ENCODE peak calls at places on chromosomes 1 and 21, in eight cellular contexts. One of them, this sample, is unnamed.

GRCh38 chr21:33651965-33652680 is 9.8 kb downstream of the ITSN1 start:
- DNase-seq in neural progenitor cell: no peak
- DNase-seq in tibial artery: no peak
- DNase-seq in AG09309: no peak
- DNase-seq in heart right ventricle: no peak
- DNase-seq in ovary: no peak
- DNase-seq in GM06990: no peak
- DNase-seq in MM.1S: no peak
- DNase-seq in this sample: no peak

GRCh38 chr1:2360588-2361364 is 30.6 kb downstream of the MORN1 start:
- DNase-seq in AG09309: no peak
- DNase-seq in heart right ventricle: peak; percentile 0
- DNase-seq in GM06990: no peak
- DNase-seq in tibial artery: no peak
- DNase-seq in neural progenitor cell: no peak
- DNase-seq in MM.1S: no peak
- DNase-seq in ovary: no peak
- DNase-seq in this sample: no peak

GRCh38 chr1:243247901-243248300 is 7.2 kb downstream of the CEP170 start:
- DNase-seq in GM06990: no peak
- DNase-seq in tibial artery: no peak
- DNase-seq in ovary: no peak
- DNase-seq in AG09309: no peak
- DNase-seq in neural progenitor cell: no peak
- DNase-seq in heart right ventricle: no peak
- DNase-seq in MM.1S: no peak
- DNase-seq in this sample: no peak

GRCh38 chr1:155309423-155310021 is 856 bp downstream of the FDPS start:
- DNase-seq in ovary: peak; percentile 40
- DNase-seq in heart right ventricle: peak; percentile 52
- DNase-seq in MM.1S: peak; percentile 18
- DNase-seq in tibial artery: no peak
- DNase-seq in GM06990: no peak
- DNase-seq in AG09309: no peak
- DNase-seq in neural progenitor cell: peak; percentile 43
- DNase-seq in this sample: no peak

GRCh38 chr1:79732950-79733349 is 726.4 kb upstream of the ADGRL4 start:
- DNase-seq in MM.1S: no peak
- DNase-seq in ovary: no peak
- DNase-seq in GM06990: no peak
- DNase-seq in tibial artery: no peak
- DNase-seq in neural progenitor cell: no peak
- DNase-seq in heart right ventricle: no peak
- DNase-seq in AG09309: no peak
- DNase-seq in this sample: no peak

GRCh38 chr1:214447557-214447871 is 103.9 kb downstream of the PTPN14 start:
- DNase-seq in heart right ventricle: no peak
- DNase-seq in tibial artery: no peak
- DNase-seq in AG09309: no peak
- DNase-seq in GM06990: no peak
- DNase-seq in neural progenitor cell: no peak
- DNase-seq in ovary: no peak
- DNase-seq in MM.1S: no peak
- DNase-seq in this sample: no peak

GRCh38 chr21:35852820-35853219 is 207.5 kb downstream of the SETD4 start:
- DNase-seq in ovary: no peak
- DNase-seq in GM06990: no peak
- DNase-seq in heart right ventricle: no peak
- DNase-seq in AG09309: no peak
- DNase-seq in MM.1S: no peak
- DNase-seq in tibial artery: no peak
- DNase-seq in neural progenitor cell: no peak
- DNase-seq in this sample: no peak

GRCh38 chr21:33750017-33750416 is 107.7 kb downstream of the ITSN1 start:
- DNase-seq in neural progenitor cell: no peak
- DNase-seq in AG09309: no peak
- DNase-seq in heart right ventricle: no peak
- DNase-seq in GM06990: no peak
- DNase-seq in ovary: no peak
- DNase-seq in tibial artery: no peak
- DNase-seq in MM.1S: no peak
- DNase-seq in this sample: no peak

GRCh38 chr21:41564871-41565281 is 56.9 kb upstream of the TMPRSS2 start:
- DNase-seq in tibial artery: no peak
- DNase-seq in GM06990: no peak
- DNase-seq in ovary: no peak
- DNase-seq in MM.1S: peak; percentile 71
- DNase-seq in heart right ventricle: no peak
- DNase-seq in AG09309: peak; percentile 67
- DNase-seq in neural progenitor cell: no peak
- DNase-seq in this sample: no peak

GRCh38 chr1:151047925-151048644 is 534 bp downstream of the C1orf56 start:
- DNase-seq in heart right ventricle: peak; percentile 73
- DNase-seq in ovary: peak; percentile 68
- DNase-seq in neural progenitor cell: peak; percentile 80
- DNase-seq in tibial artery: peak; percentile 76
- DNase-seq in MM.1S: peak; percentile 39
- DNase-seq in AG09309: no peak
- DNase-seq in GM06990: peak; percentile 68
- DNase-seq in this sample: peak; percentile 38
- TF ChIP-seq CTCF in heart right ventricle: peak; percentile 68
- TF ChIP-seq CTCF in ovary: peak; percentile 46
- TF ChIP-seq CTCF in neural progenitor cell: peak; percentile 73
- TF ChIP-seq CTCF in tibial artery: peak; percentile 43
- TF ChIP-seq CTCF in MM.1S: peak; percentile 54
- TF ChIP-seq CTCF in AG09309: peak; percentile 67
- TF ChIP-seq CTCF in GM06990: peak; percentile 57
- TF ChIP-seq CTCF in this sample: peak; percentile 65

DNA sequence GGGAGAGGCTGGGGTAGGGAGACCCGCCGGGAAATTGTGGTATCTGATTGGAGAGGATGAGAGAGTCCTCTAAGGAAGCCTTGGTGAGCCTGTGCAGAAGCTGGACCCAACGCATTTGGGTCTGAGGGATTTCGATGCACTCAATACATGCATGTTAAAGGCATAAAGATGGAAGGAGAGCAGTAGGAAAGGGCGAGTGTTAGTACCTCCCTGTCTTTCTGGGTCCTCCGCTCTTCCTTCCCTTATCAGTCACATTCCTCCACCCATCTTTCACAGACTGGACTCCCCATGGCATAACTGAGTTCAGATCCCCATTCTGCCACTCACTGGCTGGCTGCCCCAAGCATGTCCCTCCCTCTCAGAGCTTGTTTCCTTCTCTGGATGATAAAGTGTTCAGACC is 7.3 kb downstream of the RGS16 start:
- DNase-seq in MM.1S: no peak
- DNase-seq in neural progenitor cell: no peak
- DNase-seq in GM06990: no peak
- DNase-seq in tibial artery: no peak
- DNase-seq in ovary: no peak
- DNase-seq in AG09309: no peak
- DNase-seq in heart right ventricle: no peak
- DNase-seq in this sample: no peak
- H3K4me3 ChIP-seq in MM.1S: no peak overlapping the region
- H3K4me3 ChIP-seq in neural progenitor cell: no peak overlapping the region
- H3K4me3 ChIP-seq in GM06990: no peak overlapping the region
- H3K4me3 ChIP-seq in tibial artery: no peak overlapping the region
- H3K4me3 ChIP-seq in ovary: no peak overlapping the region
- H3K4me3 ChIP-seq in AG09309: no peak overlapping the region
- H3K4me3 ChIP-seq in heart right ventricle: no peak overlapping the region
- H3K4me3 ChIP-seq in this sample: no peak overlapping the region

GRCh38 chr1:222813866-222814535 is 838 bp upstream of the DISP1 start:
- DNase-seq in heart right ventricle: no peak
- DNase-seq in tibial artery: no peak
- DNase-seq in ovary: no peak
- DNase-seq in neural progenitor cell: no peak
- DNase-seq in AG09309: no peak
- DNase-seq in GM06990: no peak
- DNase-seq in MM.1S: no peak
- DNase-seq in this sample: no peak
- TF ChIP-seq CTCF in heart right ventricle: no peak
- TF ChIP-seq CTCF in tibial artery: no peak
- TF ChIP-seq CTCF in ovary: no peak
- TF ChIP-seq CTCF in neural progenitor cell: no peak
- TF ChIP-seq CTCF in AG09309: no peak
- TF ChIP-seq CTCF in GM06990: no peak
- TF ChIP-seq CTCF in MM.1S: no peak
- TF ChIP-seq CTCF in this sample: no peak

GRCh38 chr1:40383488-40384412 is 10.2 kb downstream of the SMAP2 start:
- DNase-seq in GM06990: no peak
- DNase-seq in tibial artery: no peak
- DNase-seq in neural progenitor cell: no peak
- DNase-seq in AG09309: no peak
- DNase-seq in MM.1S: no peak
- DNase-seq in ovary: no peak
- DNase-seq in heart right ventricle: no peak
- DNase-seq in this sample: no peak
- H3K4me3 ChIP-seq in GM06990: peak overlapping the region; percentile 54
- H3K4me3 ChIP-seq in tibial artery: no peak overlapping the region
- H3K4me3 ChIP-seq in neural progenitor cell: no peak overlapping the region
- H3K4me3 ChIP-seq in AG09309: no peak overlapping the region
- H3K4me3 ChIP-seq in MM.1S: no peak overlapping the region
- H3K4me3 ChIP-seq in ovary: no peak overlapping the region
- H3K4me3 ChIP-seq in heart right ventricle: no peak overlapping the region
- H3K4me3 ChIP-seq in this sample: peak overlapping the region; percentile 28

DNA sequence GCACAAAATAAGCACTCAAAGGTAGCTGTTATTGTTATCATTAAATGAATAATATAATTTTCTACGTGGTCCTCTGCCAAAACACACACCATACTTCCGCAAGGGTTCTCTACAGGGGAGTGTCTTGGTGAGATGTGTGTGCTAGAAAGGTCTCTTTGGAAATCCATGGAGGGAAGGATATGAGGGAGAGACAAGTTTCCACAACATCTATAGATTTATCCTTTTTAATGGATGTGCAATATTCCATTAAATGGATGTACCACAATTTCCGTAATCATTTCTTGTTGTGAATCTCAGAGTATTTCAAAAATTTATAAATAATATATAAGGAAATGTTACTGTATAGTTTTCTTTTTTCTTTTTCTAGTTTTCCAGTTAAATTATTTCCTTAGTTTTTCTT is 2.6 kb upstream of the TNFRSF8 start:
- DNase-seq in tibial artery: no peak
- DNase-seq in MM.1S: no peak
- DNase-seq in heart right ventricle: no peak
- DNase-seq in neural progenitor cell: no peak
- DNase-seq in ovary: no peak
- DNase-seq in GM06990: no peak
- DNase-seq in AG09309: no peak
- DNase-seq in this sample: no peak
- TF ChIP-seq CTCF in tibial artery: no peak
- TF ChIP-seq CTCF in MM.1S: no peak
- TF ChIP-seq CTCF in heart right ventricle: no peak
- TF ChIP-seq CTCF in neural progenitor cell: no peak
- TF ChIP-seq CTCF in ovary: no peak
- TF ChIP-seq CTCF in GM06990: no peak
- TF ChIP-seq CTCF in AG09309: no peak
- TF ChIP-seq CTCF in this sample: no peak

This sample was measured in GM12864.